ENCODE peak calls at places on chromosome 4, in four cellular contexts. A, N, J and F are unnamed samples.
A peak's percentile ranks its signal among the peaks of the same experiment; 100 is the strongest.

GRCh38 chr4:106569151-106570029 is 200.8 kb upstream of the GIMD1 start:
- DNase-seq in A (peak; percentile 51), N (no peak), J (no peak), F (no peak)

GRCh38 chr4:6906046-6906445 is 3.6 kb upstream of the TBC1D14 start:
- DNase-seq in A (no peak), N (no peak), J (no peak), F (no peak)

GRCh38 chr4:182369211-182369610 is 126.0 kb downstream of the TENM3 start:
- DNase-seq in A (peak; percentile 74), N (no peak), J (no peak), F (no peak)

GRCh38 chr4:103091601-103092223 is 7.9 kb downstream of the BDH2 start:
- DNase-seq in A (peak; percentile 56), N (peak; percentile 69), J (peak; percentile 66), F (peak; percentile 63)

GRCh38 chr4:157013656-157014055 is 42.1 kb upstream of the PDGFC start:
- DNase-seq in A (peak; percentile 28), N (no peak), J (no peak), F (no peak)

GRCh38 chr4:73034896-73035295 is 34.6 kb downstream of the COX18 start:
- DNase-seq in A (no peak), N (no peak), J (no peak), F (no peak)

GRCh38 chr4:142238589-142238988 is 602.2 kb downstream of the IL15 start:
- DNase-seq in A (peak; percentile 70), N (no peak), J (no peak), F (no peak)

GRCh38 chr4:173722075-173722474 is 192.0 kb upstream of the HAND2 start:
- DNase-seq in A (no peak), N (no peak), J (no peak), F (no peak)

GRCh38 chr4:139300431-139301142 is 718 bp upstream of the NAA15 start:
- DNase-seq in A (peak; percentile 70), N (no peak), J (peak; percentile 82), F (peak; percentile 84)

GRCh38 chr4:182449960-182450359 is 206.8 kb downstream of the TENM3 start:
- DNase-seq in A (peak; percentile 23), N (no peak), J (no peak), F (no peak)

GRCh38 chr4:19711871-19712270 is 539.8 kb upstream of the SLIT2 start:
- DNase-seq in A (peak; percentile 88), N (no peak), J (peak; percentile 63), F (no peak)

GRCh38 chr4:143399113-143399949 is 62.7 kb downstream of the GAB1 start:
- DNase-seq in A (no peak), N (no peak), J (peak; percentile 72), F (peak; percentile 71)

GRCh38 chr4:79682801-79683217 is 274.8 kb upstream of the GK2 start:
- DNase-seq in A (peak; percentile 41), N (peak; percentile 45), J (no peak), F (no peak)

GRCh38 chr4:151946718-151947117 is 185.9 kb upstream of the GATB start:
- DNase-seq in A (no peak), N (no peak), J (no peak), F (no peak)

GRCh38 chr4:106380179-106380578 is 11.6 kb upstream of the GIMD1 start:
- DNase-seq in A (no peak), N (no peak), J (no peak), F (no peak)

GRCh38 chr4:29390921-29391320 is 1329.2 kb upstream of the PCDH7 start:
- DNase-seq in A (no peak), N (no peak), J (no peak), F (no peak)

GRCh38 chr4:145736241-145736831 is 56.4 kb downstream of the C4orf51 start:
- DNase-seq in A (peak; percentile 65), N (peak; percentile 72), J (peak; percentile 72), F (no peak)

GRCh38 chr4:184167576-184167975 is 50.1 kb downstream of the ENPP6 start:
- DNase-seq in A (no peak), N (peak; percentile 89), J (no peak), F (peak; percentile 6)

GRCh38 chr4:20042769-20043168 is 208.9 kb upstream of the SLIT2 start:
- DNase-seq in A (no peak), N (no peak), J (peak; percentile 88), F (no peak)

GRCh38 chr4:2411786-2412510 is 6.5 kb downstream of the ZFYVE28 start:
- DNase-seq in A (no peak), N (peak; percentile 44), J (no peak), F (no peak)

GRCh38 chr4:88675543-88675942 is 22.1 kb downstream of the NAP1L5 start:
- DNase-seq in A (peak; percentile 79), N (no peak), J (no peak), F (no peak)

GRCh38 chr4:87965501-87965975 is 10.0 kb upstream of the SPP1 start:
- DNase-seq in A (no peak), N (peak; percentile 72), J (no peak), F (no peak)

GRCh38 chr4:102734591-102735385 is 26.0 kb downstream of the MANBA start:
- DNase-seq in A (peak; percentile 44), N (no peak), J (no peak), F (peak; percentile 10)

GRCh38 chr4:3868841-3869572 is 102.8 kb downstream of the ADRA2C start:
- DNase-seq in A (no peak), N (peak; percentile 35), J (no peak), F (no peak)

DNA sequence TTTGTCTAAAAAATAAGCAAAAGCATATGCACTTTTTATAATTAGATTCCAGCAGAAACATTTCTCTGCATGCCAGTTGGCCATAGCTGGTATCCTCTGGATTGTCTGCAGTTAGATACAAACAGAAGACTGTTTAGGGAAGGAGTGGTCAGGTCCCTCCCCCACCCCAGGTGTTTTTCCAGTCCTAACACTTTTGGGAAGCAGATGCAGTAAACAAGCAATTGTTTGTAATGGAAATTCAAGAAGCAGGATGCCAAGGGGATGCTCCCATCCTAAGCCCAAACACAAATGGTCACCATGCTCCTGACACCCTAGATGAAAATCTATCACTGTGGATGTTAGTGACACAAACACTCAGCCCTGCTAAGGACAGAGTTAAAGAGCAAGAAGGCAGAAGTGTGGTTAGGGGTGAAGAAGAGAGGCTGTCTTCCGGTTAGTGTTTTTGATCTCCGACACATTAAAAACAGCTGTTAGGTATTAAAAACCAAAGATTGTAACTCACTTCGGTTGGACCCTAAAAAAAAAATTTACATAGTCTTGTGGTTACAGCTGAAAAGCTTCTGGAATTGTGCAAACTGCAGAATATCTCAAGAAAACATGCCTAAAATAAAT is 7.9 kb downstream of the LEF1 start:
- DNase-seq in A (no peak), N (peak; percentile 65), J (no peak), F (no peak)
- H3K27me3 ChIP-seq in A (peaks cover 4% of the 10 kb centered on the region), N (peaks cover 50% of the 10 kb centered on the region), J (peaks cover 62% of the 10 kb centered on the region), F (no peaks in the 10 kb centered on the region)

GRCh38 chr4:37891221-37892159 is 606 bp downstream of the TBC1D1 start:
- DNase-seq in A (peak; percentile 15), N (peak; percentile 70), J (peak; percentile 17), F (peak; percentile 44)
- H3K27ac ChIP-seq in A (no peak overlapping the region), N (no peak overlapping the region), J (no peak overlapping the region), F (peak overlapping the region; percentile 62)

GRCh38 chr4:26753642-26754041 is 107.0 kb upstream of the STIM2 start:
- DNase-seq in A (peak; percentile 90), N (no peak), J (no peak), F (no peak)
- H3K4me3 ChIP-seq in A (no peak overlapping the region), N (no peak overlapping the region), J (no peak overlapping the region), F (no peak overlapping the region)

DNA sequence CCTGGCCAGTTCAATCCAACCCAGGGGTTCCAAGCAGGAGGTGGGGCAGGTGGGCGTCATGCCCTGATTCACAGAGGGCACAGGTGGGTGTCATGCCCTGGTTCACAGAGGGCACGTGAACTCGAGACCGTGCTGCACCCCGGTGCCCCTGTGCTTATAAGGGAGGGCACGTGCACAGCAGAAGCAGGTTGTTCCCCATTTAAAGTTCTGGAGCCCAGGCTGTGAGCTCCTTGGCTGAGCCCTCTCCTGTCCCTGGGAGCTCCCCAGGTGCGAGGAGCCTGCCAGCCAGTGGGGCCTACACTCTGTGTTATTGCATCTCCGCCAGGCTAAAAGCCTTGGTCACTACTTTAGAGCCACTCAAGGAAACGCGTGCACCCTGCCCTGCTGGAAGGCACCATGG is 3.2 kb upstream of the CPZ start:
- DNase-seq in A (no peak), N (no peak), J (no peak), F (no peak)
- H3K27me3 ChIP-seq in A (peaks cover 19% of the 10 kb centered on the region), N (peaks cover 7% of the 10 kb centered on the region), J (peaks cover 26% of the 10 kb centered on the region), F (peaks cover 11% of the 10 kb centered on the region)